ENCODE peak calls at places on chromosomes 16 and 17, in eight cellular contexts. A is hepatocyte; D is T-helper 2 cell treated with Interferon-gamma antibody and Interleukin-4, amounts not matched to agents 5 μg/mL and 100 μg/mL, for 36 hours; T is neural progenitor cell; W is stomach; E is stimulated activated effector memory CD8-positive, alpha-beta T cell treated with anti-CD3 and anti-CD28 coated beads, Interleukin-12 subunit alpha, Interleukin-12 subunit beta, amount 100 ng/mL, for 72 hours; B is astrocyte of the hippocampus; L is AG10803. K is an unnamed sample.

GRCh38 chr17:5785867-5786509 is 201.7 kb upstream of the NLRP1 start:
- DNase-seq in B (peak), D (no peak), E (no peak), L (peak), A (no peak), T (no peak), W (no peak), K (peak)

GRCh38 chr17:17350491-17351355 is 47.5 kb downstream of the NT5M start:
- DNase-seq in B (peak), A (peak), D (no peak), E (no peak), T (peak), L (no peak), W (peak), K (peak)

GRCh38 chr17:62882878-62883277 is 74.8 kb upstream of the MARCHF10 start:
- DNase-seq in L (peak), T (no peak), W (no peak), E (no peak), D (no peak), A (no peak), B (no peak), K (no peak)

GRCh38 chr16:66945939-66946338 is 10.6 kb downstream of the CES2 start:
- DNase-seq in D (no peak), W (no peak), B (no peak), A (no peak), L (no peak), E (no peak), T (no peak), K (no peak)

GRCh38 chr17:7043544-7044268 is at the start of gene SLC16A11:
- DNase-seq in D (no peak), T (peak), B (peak), E (peak), L (peak), W (peak), A (peak), K (no peak)

GRCh38 chr17:73705594-73705993 is 61.3 kb upstream of the SDK2 start:
- DNase-seq in T (no peak), D (no peak), L (peak), W (no peak), E (no peak), B (no peak), A (peak), K (no peak)

GRCh38 chr17:13337864-13338371 is 263.8 kb downstream of the HS3ST3A1 start:
- DNase-seq in W (no peak), T (peak), E (no peak), L (peak), A (peak), D (no peak), B (peak), K (peak)

GRCh38 chr17:28170771-28171170 is 128.3 kb downstream of the NLK start:
- DNase-seq in L (peak), W (no peak), T (no peak), B (no peak), A (no peak), E (no peak), D (no peak), K (no peak)

GRCh38 chr16:30437511-30438046 is 7.7 kb upstream of the DCTPP1 start:
- DNase-seq in E (no peak), W (peak), A (peak), L (no peak), B (no peak), D (no peak), T (no peak), K (no peak)

GRCh38 chr16:47644166-47644565 is 183.0 kb downstream of the PHKB start:
- DNase-seq in A (no peak), D (no peak), W (peak), L (peak), E (no peak), B (peak), T (no peak), K (no peak)

GRCh38 chr17:13114601-13115024 is 96.8 kb upstream of the ELAC2 start:
- DNase-seq in E (no peak), T (peak), L (peak), B (peak), A (peak), D (no peak), W (peak), K (peak)

GRCh38 chr17:67733371-67733770 is 15.6 kb downstream of the NOL11 start:
- DNase-seq in A (no peak), T (no peak), B (no peak), W (no peak), D (no peak), L (no peak), E (no peak), K (no peak)

GRCh38 chr17:44205962-44206824 is 6.5 kb upstream of the ATXN7L3 start:
- DNase-seq in T (no peak), E (no peak), W (no peak), A (no peak), L (no peak), B (no peak), D (no peak), K (peak)

GRCh38 chr16:1152123-1152638 is 725 bp upstream of the CACNA1H start:
- DNase-seq in D (peak), L (no peak), T (peak), W (no peak), E (no peak), A (peak), B (no peak), K (peak)

GRCh38 chr17:14442798-14443553 is 142.1 kb downstream of the HS3ST3B1 start:
- DNase-seq in A (no peak), L (no peak), E (no peak), B (no peak), T (no peak), W (no peak), D (no peak), K (no peak)

GRCh38 chr16:86834451-86835035 is 256.2 kb downstream of the FOXL1 start:
- DNase-seq in D (no peak), L (peak), B (peak), W (no peak), E (no peak), A (peak), T (peak), K (peak)

GRCh38 chr16:48616571-48616970 is 6.6 kb upstream of the N4BP1 start:
- DNase-seq in E (no peak), A (no peak), D (no peak), L (no peak), B (no peak), W (peak), T (no peak), K (no peak)

GRCh38 chr16:80993293-80993691 is 13.4 kb downstream of the CMC2 start:
- DNase-seq in B (peak), A (peak), W (peak), E (no peak), L (peak), D (no peak), T (no peak), K (peak)

GRCh38 chr16:85781685-85782370 is 17.5 kb downstream of the EMC8 start:
- DNase-seq in D (no peak), T (no peak), E (no peak), L (peak), W (peak), A (peak), B (peak), K (no peak)

GRCh38 chr17:81486174-81486810 is 26.3 kb downstream of the ACTG1 start:
- DNase-seq in D (peak), B (no peak), W (no peak), E (no peak), L (no peak), A (no peak), T (no peak), K (no peak)

GRCh38 chr17:35170968-35171771 is 23.0 kb downstream of the SLC35G3 start:
- DNase-seq in D (no peak), W (no peak), B (peak), A (no peak), L (peak), T (no peak), E (no peak), K (no peak)

GRCh38 chr16:24346734-24347133 is 90.6 kb downstream of the CACNG3 start:
- DNase-seq in T (peak), D (no peak), A (no peak), B (no peak), W (no peak), E (no peak), L (no peak), K (no peak)

GRCh38 chr16:354286-354881 is 1.9 kb upstream of the AXIN1 start:
- DNase-seq in B (no peak), L (no peak), D (no peak), T (no peak), E (no peak), W (no peak), A (no peak), K (no peak)

GRCh38 chr16:54284931-54285413 is 1.6 kb downstream of the IRX3 start:
- DNase-seq in W (no peak), A (no peak), B (peak), L (peak), D (no peak), E (no peak), T (peak), K (peak)

K was measured in mesendoderm.